ENCODE peak calls at places on chromosomes 5 and 9, in six cellular contexts. V is H9, W is IMR-90, J is H1, K is mesenchymal stem cell, X is trophoblast cell. P is an unnamed sample.

GRCh38 chr5:79547429-79547822 is 33.5 kb upstream of the HOMER1 start:
- DNase-seq in V (no peak), W (no peak), J (no peak), K (peak; percentile 6), X (peak; percentile 31), P (no peak)

GRCh38 chr5:1960595-1961303 is 78.0 kb upstream of the IRX4 start:
- DNase-seq in V (no peak), W (no peak), J (no peak), K (no peak), X (no peak), P (no peak)

GRCh38 chr5:16628376-16628775 is 11.6 kb upstream of the RETREG1 start:
- DNase-seq in V (no peak), W (no peak), J (no peak), K (no peak), X (no peak), P (no peak)

GRCh38 chr9:134858051-134858841 is 22.4 kb upstream of the FCN2 start:
- DNase-seq in V (peak; percentile 31), W (peak; percentile 38), J (no peak), K (no peak), X (no peak), P (no peak)

GRCh38 chr9:13673348-13673747 is 393.9 kb upstream of the MPDZ start:
- DNase-seq in V (no peak), W (no peak), J (no peak), K (no peak), X (no peak), P (no peak)

GRCh38 chr5:134545070-134545868 is 19.8 kb downstream of the JADE2 start:
- DNase-seq in V (no peak), W (no peak), J (no peak), K (peak; percentile 87), X (no peak), P (no peak)

GRCh38 chr9:85914108-85914507 is 26.8 kb upstream of the NAA35 start:
- DNase-seq in V (no peak), W (no peak), J (no peak), K (peak; percentile 11), X (no peak), P (no peak)

GRCh38 chr5:50945139-50945538 is 278.7 kb downstream of the PARP8 start:
- DNase-seq in V (no peak), W (no peak), J (no peak), K (no peak), X (no peak), P (no peak)

GRCh38 chr9:130915096-130915447 is 18.5 kb upstream of the QRFP start:
- DNase-seq in V (no peak), W (no peak), J (no peak), K (no peak), X (no peak), P (no peak)

DNA sequence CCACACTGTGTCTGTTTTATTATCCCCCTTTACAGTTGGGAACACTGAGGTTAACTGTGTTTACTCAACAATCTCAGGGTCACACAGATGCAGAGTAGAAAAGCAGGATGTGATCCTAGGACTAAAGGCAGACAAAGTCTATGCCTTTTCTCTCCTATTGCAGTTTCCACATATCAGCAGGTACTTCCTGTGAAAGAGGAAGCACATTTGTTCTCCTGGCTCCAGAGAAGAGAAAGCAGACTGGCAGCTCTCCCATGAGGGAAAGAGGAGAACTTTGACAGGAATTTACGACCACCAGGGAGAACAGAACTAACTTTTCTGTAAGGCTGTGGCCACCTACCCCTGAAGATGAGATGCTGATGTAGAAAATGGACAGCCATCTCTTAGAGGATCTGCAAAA is 84.2 kb upstream of the TNC start:
- DNase-seq in V (no peak), W (no peak), J (no peak), K (no peak), X (no peak), P (no peak)
- H4K91ac ChIP-seq in V (no peak overlapping the region), W (peak overlapping the region; percentile 79), J (no peak overlapping the region), K (no peak overlapping the region), X (no peak overlapping the region), P (no peak overlapping the region)

GRCh38 chr9:112380102-112380581 is at the start of gene HSDL2:
- DNase-seq in V (no peak), W (peak; percentile 28), J (no peak), K (peak; percentile 78), X (peak; percentile 72), P (no peak)
- H2BK5ac ChIP-seq in V (no peak within 1 kb of the TSS), W (peak within 1 kb of the TSS; percentile 87), J (peak within 1 kb of the TSS; percentile 90), K (peak within 1 kb of the TSS; percentile 69), X (peak within 1 kb of the TSS; percentile 81), P (peak within 1 kb of the TSS; percentile 93)

GRCh38 chr5:129094087-129094923 is at the start of gene ISOC1:
- DNase-seq in V (peak; percentile 94), W (peak; percentile 86), J (peak; percentile 79), K (peak; percentile 90), X (peak; percentile 88), P (peak; percentile 89)
- H4K91ac ChIP-seq in V (no peak within 1 kb of the TSS), W (peak within 1 kb of the TSS; percentile 77), J (peak within 1 kb of the TSS; percentile 82), K (peak within 1 kb of the TSS; percentile 48), X (peak within 1 kb of the TSS; percentile 79), P (no peak within 1 kb of the TSS)

GRCh38 chr5:75509956-75510355 is 1.5 kb downstream of the CERT1 start:
- DNase-seq in V (no peak), W (peak; percentile 60), J (no peak), K (peak; percentile 82), X (no peak), P (no peak)

GRCh38 chr5:75510417-75510835 is 1.0 kb downstream of the CERT1 start:
- DNase-seq in V (no peak), W (peak; percentile 28), J (no peak), K (peak; percentile 55), X (peak; percentile 42), P (no peak)

GRCh38 chr5:75512383-75513074 is 838 bp downstream of the POLK start:
- DNase-seq in V (no peak), W (peak; percentile 1), J (no peak), K (no peak), X (no peak), P (no peak)

GRCh38 chr5:75511435-75512382 is at the start of the genes CERT1 and POLK:
- DNase-seq in V (peak; percentile 99), W (peak; percentile 98), J (peak; percentile 90), K (peak; percentile 99), X (peak; percentile 95), P (peak; percentile 96)

GRCh38 chr5:75510836-75511434 is 494 bp downstream of the CERT1 start:
- DNase-seq in V (peak; percentile 43), W (peak; percentile 15), J (no peak), K (no peak), X (no peak), P (peak; percentile 23)
- H2BK5ac ChIP-seq in V (no peak overlapping the region), W (peak overlapping the region; percentile 85), J (peak overlapping the region; percentile 28), K (peak overlapping the region; percentile 91), X (no peak overlapping the region), P (peak overlapping the region; percentile 90)

GRCh38 chr9:126953089-126953809 is 38.7 kb downstream of the RALGPS1 start:
- DNase-seq in V (no peak), W (peak; percentile 89), J (no peak), K (peak; percentile 28), X (no peak), P (no peak)
- H4K91ac ChIP-seq in V (no peak overlapping the region), W (peak overlapping the region; percentile 83), J (no peak overlapping the region), K (no peak overlapping the region), X (no peak overlapping the region), P (no peak overlapping the region)

DNA sequence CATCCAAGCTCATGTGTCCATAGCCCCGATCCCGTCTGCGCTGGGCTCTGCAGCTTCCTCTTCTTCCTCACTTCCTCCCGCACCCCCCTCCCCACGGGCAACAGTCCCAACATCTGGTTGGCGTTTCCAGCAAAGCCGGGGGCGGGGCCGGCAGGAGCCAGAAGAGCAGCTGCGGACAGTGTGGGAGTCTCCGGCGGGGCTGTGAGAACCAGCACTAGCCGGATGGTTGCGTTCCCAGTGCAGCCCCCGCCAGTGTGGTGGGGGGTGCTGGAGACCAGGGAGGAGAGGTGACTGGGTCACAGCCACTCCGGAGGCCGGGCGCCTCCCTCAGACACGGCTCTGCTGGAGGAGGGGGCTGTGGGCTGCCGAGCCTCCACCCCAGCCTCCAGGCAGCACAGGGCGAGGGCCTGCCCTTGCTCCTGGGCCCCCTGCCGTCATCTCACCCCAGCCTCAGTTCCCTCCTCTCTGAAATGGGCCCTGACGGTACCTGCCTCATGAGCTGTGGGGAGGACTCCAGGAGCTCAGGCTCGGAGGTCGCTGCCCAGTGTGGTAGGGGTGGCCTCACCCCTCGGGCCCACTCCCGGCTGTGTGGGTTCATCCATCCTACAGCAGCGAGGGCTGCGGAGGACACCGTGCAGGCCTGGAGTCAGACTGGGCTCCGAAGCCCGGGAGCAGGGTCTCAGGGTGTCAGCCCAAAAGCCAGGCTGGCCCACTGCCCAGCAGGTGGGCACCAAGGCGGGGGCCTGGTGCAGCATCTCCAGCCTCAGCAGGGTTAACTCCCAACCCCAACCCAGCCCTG is 41.5 kb upstream of the NOTCH1 start:
- DNase-seq in V (peak; percentile 87), W (peak; percentile 48), J (no peak), K (peak; percentile 80), X (no peak), P (no peak)
- H2BK5ac ChIP-seq in V (no peak overlapping the region), W (no peak overlapping the region), J (peak overlapping the region; percentile 99), K (peak overlapping the region; percentile 47), X (no peak overlapping the region), P (peak overlapping the region; percentile 97)

GRCh38 chr9:108377382-108377781 is 478.4 kb downstream of the ACTL7B start:
- DNase-seq in V (no peak), W (no peak), J (no peak), K (no peak), X (peak; percentile 54), P (no peak)
- H4K91ac ChIP-seq in V (no peak overlapping the region), W (no peak overlapping the region), J (no peak overlapping the region), K (no peak overlapping the region), X (no peak overlapping the region), P (no peak overlapping the region)

DNA sequence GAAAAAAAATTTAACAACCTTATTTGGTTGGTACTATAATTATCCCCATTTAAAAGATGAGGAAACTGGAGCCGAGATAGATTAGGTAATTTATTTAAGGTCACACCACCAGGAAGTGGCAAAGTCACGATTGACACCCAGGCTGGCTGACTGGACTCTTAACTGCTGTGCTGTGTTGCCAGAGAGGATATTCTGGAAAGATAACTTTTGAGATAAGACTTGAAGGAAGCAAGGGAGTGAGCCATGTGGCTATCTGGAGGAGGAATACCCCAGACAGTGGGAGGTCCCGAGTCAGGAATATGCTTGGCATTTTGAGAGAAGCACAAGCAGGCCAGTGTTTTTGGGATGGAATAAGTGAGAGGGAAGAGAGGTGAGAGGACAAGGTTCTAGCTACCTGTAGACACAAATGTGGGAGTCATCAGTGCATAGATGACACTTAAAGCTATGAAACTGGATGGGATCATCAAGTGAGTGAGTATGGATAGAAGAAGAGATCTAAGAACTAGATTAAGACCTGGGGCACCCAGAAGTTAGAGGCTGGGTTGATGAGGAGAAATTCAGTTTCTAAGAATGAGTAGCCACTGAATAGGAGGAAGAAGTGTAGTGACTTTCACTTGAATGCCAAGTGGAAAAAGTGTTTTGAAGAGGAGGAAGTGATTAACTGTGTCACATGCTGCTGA is 25.5 kb downstream of the PDE8B start:
- DNase-seq in V (no peak), W (no peak), J (no peak), K (no peak), X (no peak), P (no peak)
- H2BK5ac ChIP-seq in V (no peak overlapping the region), W (no peak overlapping the region), J (no peak overlapping the region), K (no peak overlapping the region), X (no peak overlapping the region), P (no peak overlapping the region)

DNA sequence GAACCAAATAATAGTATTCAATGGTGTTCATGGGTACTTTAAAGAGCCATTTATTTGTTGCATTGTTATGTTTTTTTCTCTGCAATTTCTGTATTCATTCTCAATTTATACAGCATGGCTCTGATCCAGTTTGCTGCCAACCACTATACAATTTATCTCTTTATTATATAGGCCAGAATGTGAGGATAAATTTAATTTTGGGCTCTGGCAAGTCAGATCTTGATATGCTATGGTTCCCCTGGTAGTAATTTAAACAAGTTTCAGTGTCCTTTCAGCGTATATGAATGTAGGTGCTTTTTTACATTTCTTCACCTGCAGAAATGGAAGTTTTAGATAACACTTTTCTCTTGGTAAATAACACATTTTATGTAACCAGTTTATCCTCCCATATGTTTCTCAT is 1118.0 kb upstream of the SEMA6A start:
- DNase-seq in V (no peak), W (no peak), J (no peak), K (no peak), X (no peak), P (no peak)
- H4K91ac ChIP-seq in V (no peak overlapping the region), W (no peak overlapping the region), J (no peak overlapping the region), K (no peak overlapping the region), X (no peak overlapping the region), P (no peak overlapping the region)

P was measured in neuronal stem cell.